ENCODE peak calls at places on chromosomes 3 and 15, in four cellular contexts. K, G, E and T are unnamed samples.

GRCh38 chr15:57566840-57567239 is 24.9 kb upstream of the MYZAP start:
- DNase-seq in G (no peak), E (no peak), K (no peak), T (no peak)

GRCh38 chr3:194262345-194263305 is 88.5 kb downstream of the CPN2 start:
- DNase-seq in K (no peak), G (no peak), E (no peak), T (no peak)

GRCh38 chr3:119352235-119352634 is 58.1 kb downstream of the ARHGAP31 start:
- DNase-seq in K (no peak), E (peak; percentile 31), G (no peak), T (no peak)

GRCh38 chr3:164267031-164267430 is 811.3 kb downstream of the SI start:
- DNase-seq in E (no peak), K (no peak), G (no peak), T (no peak)

GRCh38 chr15:75723847-75724660 is 11.4 kb upstream of the CSPG4 start:
- DNase-seq in E (peak; percentile 96), K (peak; percentile 81), G (peak; percentile 97), T (peak; percentile 83)

GRCh38 chr15:98513428-98513991 is 134.8 kb upstream of the IGF1R start:
- DNase-seq in G (no peak), E (no peak), K (no peak), T (no peak)

GRCh38 chr15:57486807-57487206 is 104.9 kb upstream of the MYZAP start:
- DNase-seq in E (no peak), K (no peak), G (no peak), T (no peak)

GRCh38 chr15:83982748-83983147 is 252.8 kb upstream of the GOLGA6L4 start:
- DNase-seq in G (no peak), K (no peak), E (no peak), T (no peak)

GRCh38 chr15:69666921-69667811 is 214.5 kb downstream of the RPLP1 start:
- DNase-seq in E (no peak), K (no peak), G (no peak), T (no peak)

GRCh38 chr15:74630284-74631086 is 14.8 kb downstream of the CLK3 start:
- DNase-seq in E (no peak), G (no peak), K (no peak), T (no peak)

GRCh38 chr15:49645937-49646336 is 25.1 kb downstream of the DTWD1 start:
- DNase-seq in G (no peak), E (peak; percentile 81), K (peak; percentile 9), T (no peak)

GRCh38 chr3:163916596-163917560 is 1161.4 kb downstream of the SI start:
- DNase-seq in E (no peak), G (no peak), K (peak; percentile 6), T (no peak)

GRCh38 chr15:86553116-86553515 is 473.4 kb downstream of the AGBL1 start:
- DNase-seq in K (no peak), E (no peak), G (no peak), T (no peak)

GRCh38 chr3:197841789-197842188 is 50.7 kb downstream of the LRCH3 start:
- DNase-seq in E (no peak), K (no peak), G (no peak), T (no peak)

GRCh38 chr3:148848410-148848809 is 16.7 kb upstream of the CPA3 start:
- DNase-seq in E (no peak), K (no peak), G (no peak), T (no peak)

GRCh38 chr3:129016366-129016724 is 15.2 kb downstream of the EFCC1 start:
- DNase-seq in E (no peak), G (no peak), K (peak; percentile 39), T (no peak)

GRCh38 chr15:60649845-60650548 is 171.1 kb upstream of the ICE2 start:
- DNase-seq in K (peak; percentile 41), E (peak; percentile 37), G (no peak), T (no peak)

GRCh38 chr3:17091895-17092294 is 207.1 kb downstream of the PLCL2 start:
- DNase-seq in G (no peak), E (peak; percentile 9), K (no peak), T (no peak)
- TF ChIP-seq MAFK in G (no peak), E (no peak), K (no peak), T (no peak)

GRCh38 chr3:158801200-158801599 is 654 bp upstream of the MFSD1 start:
- DNase-seq in E (no peak), G (no peak), K (no peak), T (peak; percentile 28)
- TF ChIP-seq MAFK in E (no peak), G (no peak), K (no peak), T (no peak)

DNA sequence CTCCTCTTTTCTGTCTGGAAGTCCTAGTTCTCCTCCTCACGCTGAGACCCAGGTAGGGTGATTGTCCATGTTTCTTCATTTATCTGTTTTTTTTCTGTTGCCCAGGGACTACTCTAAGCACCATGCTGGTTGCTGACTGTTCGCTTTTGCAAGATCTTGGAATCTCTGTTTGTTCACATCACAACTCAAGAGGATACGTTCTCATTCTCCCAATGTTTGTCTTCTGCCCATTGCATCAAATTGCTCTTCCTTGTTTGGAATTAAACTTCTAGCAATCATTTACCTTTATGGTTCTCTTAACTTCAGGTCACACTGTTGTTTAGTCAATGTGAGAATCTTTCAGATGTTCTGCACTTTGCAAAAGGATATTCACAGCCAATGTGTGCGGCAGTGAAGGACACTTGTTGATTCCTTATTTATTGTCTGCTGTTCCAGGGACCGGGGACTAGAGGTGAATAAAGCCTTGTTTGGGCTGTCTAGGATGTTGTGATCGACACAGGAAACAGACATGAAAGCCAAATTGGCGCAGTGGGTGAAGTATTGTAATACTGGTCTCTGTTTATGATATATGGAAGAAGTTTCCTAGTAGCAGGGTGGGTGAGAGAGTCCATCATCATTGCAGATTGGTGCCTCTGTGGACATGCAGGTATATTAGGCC is 24.5 kb downstream of the LPP start:
- DNase-seq in E (no peak), G (no peak), K (no peak), T (no peak)
- TF ChIP-seq MAFK in E (no peak), G (peak; percentile 65), K (no peak), T (no peak)

GRCh38 chr3:101561630-101562328 is at the start of gene TRMT10C:
- DNase-seq in K (peak; percentile 80), G (peak; percentile 90), E (peak; percentile 93), T (peak; percentile 77)
- TF ChIP-seq MAFK in K (no peak), G (no peak), E (no peak), T (no peak)

GRCh38 chr15:80264031-80264430 is 12.0 kb upstream of the CTXND1 start:
- DNase-seq in K (no peak), E (peak; percentile 22), G (no peak), T (no peak)
- TF ChIP-seq MAFK in K (no peak), E (no peak), G (no peak), T (no peak)